ENCODE peak calls at places on chromosomes 2 and 18, in four cellular contexts. G is K562, S is GM12892, P is suprapubic skin. O is an unnamed sample.

GRCh38 chr2:7467782-7468447 is 550.7 kb downstream of the RNF144A start:
- DNase-seq in G (no peak), S (no peak), P (no peak), O (no peak)

GRCh38 chr2:232490221-232491138 is 2.8 kb upstream of the ECEL1 start:
- DNase-seq in G (no peak), S (no peak), P (no peak), O (no peak)

GRCh38 chr18:75129717-75130477 is 79.0 kb downstream of the PTGR3 start:
- DNase-seq in G (no peak), S (no peak), P (peak), O (no peak)

GRCh38 chr2:127166221-127166860 is 53.8 kb downstream of the CYP27C1 start:
- DNase-seq in G (no peak), S (no peak), P (no peak), O (no peak)

GRCh38 chr2:224882291-224883171 is 159.7 kb downstream of the DOCK10 start:
- DNase-seq in G (no peak), S (no peak), P (no peak), O (no peak)

GRCh38 chr2:75324141-75324540 is 124.8 kb upstream of the TACR1 start:
- DNase-seq in G (no peak), S (no peak), P (no peak), O (peak)

GRCh38 chr18:9876867-9877654 is 8.7 kb upstream of the TXNDC2 start:
- DNase-seq in G (peak), S (no peak), P (no peak), O (peak)

GRCh38 chr2:53475320-53475719 is 292.3 kb upstream of the CHAC2 start:
- DNase-seq in G (no peak), S (no peak), P (no peak), O (peak)

GRCh38 chr2:69847068-69847828 is 17.8 kb downstream of the GMCL1 start:
- DNase-seq in G (no peak), S (no peak), P (no peak), O (no peak)

GRCh38 chr2:124024491-124025348 is at the start of gene CNTNAP5:
- DNase-seq in G (peak), S (no peak), P (no peak), O (no peak)

GRCh38 chr2:46252891-46253659 is 44.1 kb upstream of the EPAS1 start:
- DNase-seq in G (no peak), S (no peak), P (no peak), O (no peak)

GRCh38 chr18:35458677-35459441 is 38.9 kb downstream of the INO80C start:
- DNase-seq in G (peak), S (no peak), P (no peak), O (peak)

GRCh38 chr2:16584094-16584493 is 81.5 kb downstream of the CYRIA start:
- DNase-seq in G (no peak), S (no peak), P (no peak), O (no peak)

GRCh38 chr2:189696223-189696622 is 21.8 kb downstream of the ANKAR start:
- DNase-seq in G (no peak), S (no peak), P (no peak), O (no peak)

GRCh38 chr2:88639865-88640264 is 12.6 kb upstream of the EIF2AK3 start:
- DNase-seq in G (no peak), S (no peak), P (no peak), O (no peak)

GRCh38 chr2:10525573-10526265 is 77.6 kb upstream of the ODC1 start:
- DNase-seq in G (no peak), S (no peak), P (no peak), O (no peak)

GRCh38 chr2:132438650-132439030 is 22.0 kb downstream of the GPR39 start:
- DNase-seq in G (no peak), S (no peak), P (no peak), O (peak)

GRCh38 chr2:10407841-10408648 is 40.1 kb downstream of the ODC1 start:
- DNase-seq in G (peak), S (peak), P (no peak), O (peak)

DNA sequence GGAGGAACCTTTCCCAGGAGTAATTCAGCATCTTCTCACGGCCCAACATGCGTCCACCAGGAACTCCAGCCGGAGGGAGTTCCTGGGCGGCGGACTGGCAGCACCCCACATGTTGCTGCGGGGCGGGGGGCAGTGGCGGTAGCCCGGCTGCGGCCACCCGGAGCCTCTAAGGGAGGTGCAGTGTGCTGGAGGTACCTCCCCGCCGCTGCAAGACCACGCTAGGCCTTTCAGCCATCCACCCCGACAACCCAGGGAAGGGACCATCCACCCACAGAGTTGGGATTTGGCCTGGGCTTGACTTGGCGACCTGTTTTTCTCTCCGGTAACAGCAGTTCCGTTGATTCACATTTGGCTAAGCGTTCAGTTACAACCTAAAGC is 625 bp downstream of the LYPD6 start:
- DNase-seq in G (no peak), S (no peak), P (no peak), O (no peak)
- TF ChIP-seq POLR2A in G (no peak), S (no peak), P (no peak), O (no peak)

GRCh38 chr18:22471546-22472131 is 53.9 kb upstream of the CTAGE1 start:
- DNase-seq in G (no peak), S (no peak), P (no peak), O (no peak)
- TF ChIP-seq POLR2A in G (no peak), S (no peak), P (no peak), O (no peak)

DNA sequence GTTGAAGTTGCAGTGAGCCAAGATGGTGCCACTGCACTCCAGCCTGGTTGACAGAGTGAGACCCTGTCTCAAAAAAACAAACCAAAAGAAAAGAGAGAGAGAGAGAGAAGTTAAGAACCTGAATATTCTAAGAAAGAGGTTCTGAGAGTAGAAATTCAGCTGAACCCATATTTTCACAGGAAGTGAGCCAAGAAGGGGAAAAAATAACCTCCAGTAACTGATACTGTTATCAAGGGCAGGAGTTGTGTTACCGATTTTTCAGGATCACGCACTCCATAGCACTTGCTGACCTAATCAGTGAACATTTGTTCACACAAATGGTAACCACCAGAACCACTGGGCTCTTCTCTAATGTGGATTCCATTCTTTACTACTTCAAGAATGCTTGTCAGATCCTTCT is 39.1 kb upstream of the BZW1 start:
- DNase-seq in G (no peak), S (no peak), P (no peak), O (no peak)
- TF ChIP-seq POLR2A in G (no peak), S (no peak), P (no peak), O (no peak)

GRCh38 chr2:199462167-199462976 is 4.6 kb upstream of the SATB2 start:
- DNase-seq in G (no peak), S (no peak), P (peak), O (no peak)

GRCh38 chr2:199464614-199465352 is 7.0 kb upstream of the SATB2 start:
- DNase-seq in G (no peak), S (no peak), P (no peak), O (no peak)

GRCh38 chr2:199463708-199464613 is 6.2 kb upstream of the SATB2 start:
- DNase-seq in G (no peak), S (no peak), P (peak), O (no peak)

GRCh38 chr2:199461455-199462166 is 3.9 kb upstream of the SATB2 start:
- DNase-seq in G (no peak), S (no peak), P (no peak), O (no peak)

GRCh38 chr2:199463000-199463692 is 5.4 kb upstream of the SATB2 start:
- DNase-seq in G (no peak), S (no peak), P (peak), O (peak)
- TF ChIP-seq POLR2A in G (no peak), S (no peak), P (no peak), O (peak)

O was measured in H54.